ENCODE peak calls at places on chromosomes 12 and 14, in four cellular contexts. K is neural progenitor cell; M is left ventricle myocardium inferior; T is CD8-positive, alpha-beta T cell. A is an unnamed sample.
A peak's percentile ranks its signal among the peaks of the same experiment; 100 is the strongest.

GRCh38 chr12:108508243-108508642 is 6.8 kb upstream of the FICD start:
- DNase-seq in K (no peak), M (no peak), T (no peak), A (no peak)

GRCh38 chr12:96368233-96368632 is 32.0 kb downstream of the CDK17 start:
- DNase-seq in K (no peak), M (peak; percentile 26), T (no peak), A (no peak)

GRCh38 chr14:64220056-64220455 is 74.1 kb downstream of the ESR2 start:
- DNase-seq in K (no peak), M (no peak), T (no peak), A (no peak)

GRCh38 chr14:57382283-57382682 is 8.1 kb upstream of the NAA30 start:
- DNase-seq in K (no peak), M (no peak), T (no peak), A (no peak)

GRCh38 chr14:32938719-32939253 is at the start of gene NPAS3:
- DNase-seq in K (peak; percentile 73), M (peak; percentile 25), T (no peak), A (peak; percentile 75)

GRCh38 chr12:52245259-52245961 is 12.4 kb downstream of the KRT7 start:
- DNase-seq in K (no peak), M (no peak), T (no peak), A (no peak)

GRCh38 chr14:22980672-22981089 is 1.7 kb downstream of the AJUBA start:
- DNase-seq in K (peak; percentile 87), M (peak; percentile 29), T (no peak), A (peak; percentile 51)

GRCh38 chr12:111271674-111272418 is 97.0 kb downstream of the PHETA1 start:
- DNase-seq in K (no peak), M (no peak), T (no peak), A (no peak)

GRCh38 chr12:9843416-9843815 is 16.1 kb downstream of the KLRF1 start:
- DNase-seq in K (no peak), M (no peak), T (no peak), A (no peak)

GRCh38 chr12:121021754-121022153 is 5.5 kb upstream of the C12orf43 start:
- DNase-seq in K (no peak), M (no peak), T (no peak), A (no peak)

GRCh38 chr14:88129306-88130056 is 124.5 kb downstream of the GPR65 start:
- DNase-seq in K (no peak), M (no peak), T (no peak), A (no peak)

GRCh38 chr12:106223485-106224391 is 24.1 kb downstream of the CKAP4 start:
- DNase-seq in K (peak; percentile 77), M (peak; percentile 63), T (peak; percentile 67), A (peak; percentile 72)

GRCh38 chr14:76908834-76909233 is 82.6 kb downstream of the LRRC74A start:
- DNase-seq in K (no peak), M (no peak), T (peak; percentile 34), A (peak; percentile 81)

GRCh38 chr12:131561891-131562684 is 148.8 kb upstream of the SFSWAP start:
- DNase-seq in K (no peak), M (no peak), T (no peak), A (no peak)

GRCh38 chr12:14058717-14059116 is 77.3 kb upstream of the GRIN2B start:
- DNase-seq in K (no peak), M (peak; percentile 20), T (no peak), A (no peak)

GRCh38 chr14:50040401-50040775 is 76.0 kb downstream of the VCPKMT start:
- DNase-seq in K (no peak), M (no peak), T (peak; percentile 24), A (no peak)

GRCh38 chr14:30573203-30573814 is 14.4 kb downstream of the G2E3 start:
- DNase-seq in K (no peak), M (no peak), T (no peak), A (no peak)

GRCh38 chr12:116376354-116377193 is 99.1 kb upstream of the MED13L start:
- DNase-seq in K (no peak), M (no peak), T (no peak), A (peak; percentile 75)

GRCh38 chr14:100581228-100582145 is 5.7 kb downstream of the BEGAIN start:
- DNase-seq in K (no peak), M (peak; percentile 2), T (no peak), A (peak; percentile 29)

GRCh38 chr12:29782285-29782820 is 1.4 kb downstream of the TMTC1 start:
- DNase-seq in K (peak; percentile 48), M (no peak), T (no peak), A (no peak)

GRCh38 chr12:131911851-131912525 is 17.1 kb upstream of the PUS1 start:
- DNase-seq in K (no peak), M (no peak), T (no peak), A (peak; percentile 38)

GRCh38 chr12:21456291-21456780 is 18.9 kb downstream of the PYROXD1 start:
- DNase-seq in K (no peak), M (no peak), T (peak; percentile 19), A (no peak)

GRCh38 chr12:6233121-6233971 is 33.1 kb downstream of the CD9 start:
- DNase-seq in K (no peak), M (no peak), T (no peak), A (peak; percentile 70)

GRCh38 chr12:19018302-19018980 is 111.1 kb upstream of the PLEKHA5 start:
- DNase-seq in K (no peak), M (no peak), T (no peak), A (no peak)

GRCh38 chr12:45336762-45337596 is 121.1 kb downstream of the ANO6 start:
- DNase-seq in K (no peak), M (no peak), T (no peak), A (no peak)

GRCh38 chr14:53004976-53005375 is 54.1 kb upstream of the FERMT2 start:
- DNase-seq in K (no peak), M (no peak), T (no peak), A (no peak)

GRCh38 chr14:44657688-44658388 is 150.8 kb upstream of the FSCB start:
- DNase-seq in K (peak; percentile 55), M (no peak), T (no peak), A (no peak)

GRCh38 chr14:99023371-99023770 is 248.6 kb downstream of the BCL11B start:
- DNase-seq in K (no peak), M (no peak), T (no peak), A (no peak)

GRCh38 chr14:22113401-22113800 is 439.8 kb upstream of the OR4E1 start:
- DNase-seq in K (no peak), M (no peak), T (no peak), A (no peak)

GRCh38 chr12:132600048-132601032 is 10.0 kb downstream of the LRCOL1 start:
- DNase-seq in K (peak; percentile 89), M (peak; percentile 73), T (no peak), A (peak; percentile 78)

GRCh38 chr14:53523226-53523625 is 370.1 kb upstream of the DDHD1 start:
- DNase-seq in K (no peak), M (no peak), T (no peak), A (no peak)

GRCh38 chr12:127600211-127600610 is 666.8 kb upstream of the TMEM132C start:
- DNase-seq in K (peak; percentile 20), M (no peak), T (no peak), A (no peak)

GRCh38 chr12:65306603-65307501 is 28.4 kb downstream of the MSRB3 start:
- DNase-seq in K (peak; percentile 31), M (peak; percentile 50), T (no peak), A (no peak)

GRCh38 chr12:22938323-22938722 is 313.4 kb downstream of the ETNK1 start:
- DNase-seq in K (no peak), M (no peak), T (no peak), A (no peak)

GRCh38 chr12:113198286-113198685 is 12.8 kb downstream of the RITA1 start:
- DNase-seq in K (no peak), M (no peak), T (no peak), A (no peak)

GRCh38 chr12:19744760-19745218 is 305.5 kb downstream of the AEBP2 start:
- DNase-seq in K (no peak), M (no peak), T (no peak), A (no peak)

DNA sequence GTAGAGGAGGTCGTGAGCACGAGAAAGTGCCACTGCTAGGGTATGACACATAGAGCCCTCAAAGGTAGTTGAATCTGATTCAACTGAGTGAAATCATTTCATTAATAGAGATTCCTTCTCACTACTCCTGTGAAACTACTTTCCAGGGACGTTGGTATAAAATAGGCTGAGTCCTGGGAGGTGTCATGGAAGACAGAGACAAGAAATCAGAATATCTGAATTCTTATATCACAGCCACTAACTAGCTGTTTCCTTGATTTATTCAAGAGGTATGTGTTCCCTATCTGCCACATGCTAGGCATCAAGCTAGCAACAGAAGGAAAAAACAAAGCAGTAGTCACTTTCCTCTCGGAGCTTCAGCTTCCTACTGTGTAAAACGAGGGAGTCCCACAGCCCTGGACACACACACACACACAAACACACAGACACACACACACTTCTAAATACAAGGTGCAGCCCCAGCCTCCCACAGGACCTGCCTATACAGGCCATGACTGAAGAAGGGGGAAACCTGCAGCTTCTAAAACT is 89.2 kb downstream of the DPF3 start:
- DNase-seq in K (no peak), M (no peak), T (no peak), A (no peak)
- H3K27ac ChIP-seq in K (no peak overlapping the region), M (peak overlapping the region; percentile 50), T (no peak overlapping the region), A (no peak overlapping the region)

GRCh38 chr12:4909734-4910501 is at the start of gene KCNA1:
- DNase-seq in K (peak; percentile 68), M (no peak), T (no peak), A (no peak)
- H3K4me3 ChIP-seq in K (peak within 1 kb of the TSS; percentile 62), M (peak within 1 kb of the TSS; percentile 60), T (peak within 1 kb of the TSS; percentile 43), A (peak within 1 kb of the TSS; percentile 20)

GRCh38 chr12:100295764-100296555 is 29.0 kb downstream of the SCYL2 start:
- DNase-seq in K (no peak), M (no peak), T (no peak), A (no peak)
- H3K27me3 ChIP-seq in K (no peaks in the 10 kb centered on the region), M (no peaks in the 10 kb centered on the region), T (no peaks in the 10 kb centered on the region), A (no peaks in the 10 kb centered on the region)

DNA sequence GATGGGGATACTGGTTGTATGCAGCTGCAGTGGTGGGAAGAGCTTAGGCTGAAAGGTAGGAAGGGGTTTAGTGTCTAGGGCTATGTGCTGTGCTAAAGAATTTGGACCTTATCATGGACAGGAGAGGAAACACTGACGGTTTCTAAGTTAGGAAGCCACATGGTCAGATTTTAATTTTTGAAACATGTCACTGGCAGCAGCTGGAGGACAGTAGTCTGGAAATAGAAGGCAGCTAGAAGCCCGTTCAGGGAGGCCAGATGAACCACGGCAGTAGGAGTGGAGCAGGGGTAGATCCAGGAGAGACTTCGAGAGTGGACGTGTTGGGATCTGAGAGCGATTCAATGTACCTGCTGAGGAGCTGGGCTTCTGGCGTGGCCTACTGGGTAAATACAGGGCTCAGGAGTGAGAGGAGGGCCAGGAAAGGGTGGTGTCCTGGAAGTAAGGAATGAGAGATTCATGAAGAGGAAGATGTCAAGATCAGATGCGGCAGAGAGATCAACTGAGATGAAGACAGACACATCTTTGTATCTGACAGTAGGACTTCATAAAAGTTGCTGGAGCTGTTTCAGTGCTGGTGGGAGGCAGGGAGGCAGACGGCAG is 64.9 kb downstream of the PRKCH start:
- DNase-seq in K (no peak), M (no peak), T (no peak), A (no peak)
- H3K27ac ChIP-seq in K (no peak overlapping the region), M (peak overlapping the region; percentile 66), T (peak overlapping the region; percentile 5), A (no peak overlapping the region)

DNA sequence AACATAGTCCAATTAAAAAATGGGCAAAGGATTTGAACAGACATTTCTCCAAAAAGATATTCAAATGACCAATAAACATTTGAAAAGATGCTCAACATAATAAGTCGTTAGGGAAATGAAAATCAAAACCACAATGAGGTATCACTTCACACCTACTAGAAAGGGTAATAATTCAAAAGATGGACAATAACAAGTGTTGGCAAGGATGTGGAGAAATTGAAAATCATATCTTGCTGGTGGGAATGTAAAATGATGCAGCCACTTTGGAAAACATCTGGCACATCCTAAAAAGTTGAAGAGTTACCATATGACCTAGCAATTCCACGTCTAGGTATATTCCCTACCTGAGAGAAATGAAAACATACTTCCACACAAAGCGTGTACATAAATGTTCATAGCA is 1.9 kb downstream of the COX16 start:
- DNase-seq in K (no peak), M (no peak), T (no peak), A (no peak)
- H3K4me3 ChIP-seq in K (peak overlapping the region; percentile 79), M (no peak overlapping the region), T (no peak overlapping the region), A (no peak overlapping the region)

A was measured in aorta.